ENCODE peak calls at places on chromosomes 2 and 18, in five cellular contexts. Z is CD8-positive, alpha-beta memory T cell; P is stomach; Q is brain microvascular endothelial cell; J is fibroblast of lung. K is an unnamed sample.

GRCh38 chr2:12044857-12045256 is 298.4 kb downstream of the LPIN1 start:
- DNase-seq in Q (no peak), P (no peak), Z (no peak), J (no peak), K (peak; percentile 4)

GRCh38 chr2:36403675-36404230 is 48.2 kb downstream of the CRIM1 start:
- DNase-seq in Q (peak; percentile 91), J (peak; percentile 94), P (no peak), Z (no peak), K (peak; percentile 9)

GRCh38 chr2:226548706-226549105 is 250.9 kb downstream of the IRS1 start:
- DNase-seq in P (no peak), Z (no peak), J (peak; percentile 58), Q (no peak), K (no peak)

GRCh38 chr2:173037245-173038106 is 38.2 kb upstream of the MAP3K20 start:
- DNase-seq in J (peak; percentile 17), Z (no peak), Q (no peak), P (no peak), K (no peak)

GRCh38 chr2:189937691-189938090 is 124.8 kb downstream of the MSTN start:
- DNase-seq in Q (no peak), J (peak; percentile 19), P (no peak), Z (no peak), K (no peak)

GRCh38 chr2:240925576-240926515 is 19.7 kb downstream of the CROCC2 start:
- DNase-seq in P (peak; percentile 25), J (no peak), Z (no peak), Q (no peak), K (no peak)

GRCh38 chr2:67561411-67561965 is 164.4 kb downstream of the ETAA1 start:
- DNase-seq in J (peak; percentile 95), Z (no peak), Q (peak; percentile 74), P (peak; percentile 66), K (no peak)

GRCh38 chr2:11288431-11288830 is 56.0 kb downstream of the ROCK2 start:
- DNase-seq in Q (no peak), P (no peak), J (no peak), Z (no peak), K (no peak)

GRCh38 chr2:186771850-186772463 is 77.0 kb downstream of the ZSWIM2 start:
- DNase-seq in Q (no peak), P (no peak), J (no peak), Z (no peak), K (no peak)

GRCh38 chr2:151482310-151482709 is 72.6 kb downstream of the RIF1 start:
- DNase-seq in P (no peak), Z (no peak), Q (no peak), J (no peak), K (no peak)

GRCh38 chr2:14633451-14634211 is 1.1 kb downstream of the LRATD1 start:
- DNase-seq in Z (no peak), Q (no peak), P (no peak), J (no peak), K (no peak)

GRCh38 chr2:14632133-14632936 is at the start of gene LRATD1:
- DNase-seq in Q (peak; percentile 54), P (peak; percentile 94), Z (no peak), J (peak; percentile 86), K (no peak)

GRCh38 chr2:14633031-14633430 is 514 bp downstream of the LRATD1 start:
- DNase-seq in J (no peak), P (peak; percentile 30), Z (no peak), Q (no peak), K (no peak)

GRCh38 chr2:14634223-14634884 is 1.8 kb downstream of the LRATD1 start:
- DNase-seq in J (peak; percentile 76), Z (no peak), Q (peak; percentile 43), P (peak; percentile 93), K (no peak)

DNA sequence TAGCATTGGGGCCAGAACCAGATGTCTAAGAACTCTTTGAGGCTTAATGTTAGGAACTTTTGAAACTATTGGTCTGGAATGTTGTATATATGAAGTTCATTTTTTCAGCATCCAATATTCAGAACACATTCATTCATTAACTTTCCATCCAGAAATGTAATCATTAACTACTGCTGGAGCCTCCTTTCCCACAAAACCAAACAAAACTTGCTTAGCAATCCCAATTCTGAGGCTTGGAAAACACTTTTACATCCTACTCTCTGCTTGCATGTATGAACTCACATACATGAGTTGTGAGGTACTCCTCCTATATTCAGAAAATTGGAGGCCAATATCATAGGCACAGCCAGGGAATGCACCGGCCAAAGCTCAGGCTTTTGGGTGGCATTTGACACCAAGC is 841 bp upstream of the LRATD1 start:
- DNase-seq in P (no peak), Z (no peak), J (no peak), Q (no peak), K (no peak)
- H3K27me3 ChIP-seq in P (peaks cover 41% of the 10 kb centered on the region), Z (peaks cover 13% of the 10 kb centered on the region), J (peaks cover 20% of the 10 kb centered on the region), Q (peaks cover 27% of the 10 kb centered on the region), K (peaks cover 3% of the 10 kb centered on the region)

GRCh38 chr2:200306969-200307811 is 697 bp downstream of the SPATS2L start:
- DNase-seq in Z (peak; percentile 4), Q (no peak), P (peak; percentile 63), J (peak; percentile 43), K (peak; percentile 57)
- H3K4me3 ChIP-seq in Z (peak overlapping the region; percentile 45), Q (peak overlapping the region; percentile 82), P (peak overlapping the region; percentile 76), J (peak overlapping the region; percentile 48), K (peak overlapping the region; percentile 77)

GRCh38 chr2:43178602-43179542 is 47.5 kb downstream of the ZFP36L2 start:
- DNase-seq in Z (no peak), J (peak; percentile 78), Q (peak; percentile 73), P (peak; percentile 81), K (peak; percentile 46)

GRCh38 chr2:43180901-43181300 is 45.5 kb downstream of the ZFP36L2 start:
- DNase-seq in Q (no peak), J (no peak), P (no peak), Z (no peak), K (no peak)

GRCh38 chr2:43179947-43180346 is 46.5 kb downstream of the ZFP36L2 start:
- DNase-seq in J (no peak), Q (no peak), Z (no peak), P (no peak), K (no peak)

GRCh38 chr2:43176449-43176848 is 50.0 kb downstream of the ZFP36L2 start:
- DNase-seq in P (no peak), J (no peak), Z (no peak), Q (no peak), K (no peak)

GRCh38 chr2:43178055-43178598 is 48.3 kb downstream of the ZFP36L2 start:
- DNase-seq in Q (no peak), Z (no peak), J (no peak), P (no peak), K (no peak)
- H3K27ac ChIP-seq in Q (peak overlapping the region; percentile 8), Z (peak overlapping the region; percentile 79), J (no peak overlapping the region), P (peak overlapping the region; percentile 88), K (peak overlapping the region; percentile 62)

GRCh38 chr2:58865436-58865835 is 624.3 kb upstream of the FANCL start:
- DNase-seq in Q (no peak), J (no peak), Z (no peak), P (no peak), K (no peak)
- H3K27me3 ChIP-seq in Q (no peaks in the 10 kb centered on the region), J (no peaks in the 10 kb centered on the region), Z (no peaks in the 10 kb centered on the region), P (no peaks in the 10 kb centered on the region), K (no peaks in the 10 kb centered on the region)

DNA sequence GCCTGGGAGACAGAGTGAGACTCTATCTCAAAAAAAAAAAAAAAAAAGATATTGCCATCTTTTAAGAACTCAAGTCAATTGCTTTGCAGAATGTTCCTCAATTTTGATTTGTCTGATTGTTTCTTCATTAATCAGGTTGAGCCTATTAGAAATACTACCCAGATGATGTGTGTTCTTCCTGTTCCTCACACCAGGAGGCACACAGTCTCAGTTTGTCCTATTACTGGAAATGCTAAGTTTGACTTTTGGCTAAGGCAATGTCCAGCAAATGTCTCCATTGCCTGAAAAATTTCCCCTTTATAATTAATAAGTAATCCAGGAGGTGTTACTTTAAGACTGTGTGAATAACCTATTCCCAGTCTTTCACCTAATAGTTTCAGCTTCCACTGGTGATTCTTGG is 28.4 kb downstream of the BOLA3 start:
- DNase-seq in Z (no peak), Q (no peak), J (peak; percentile 13), P (no peak), K (no peak)
- H3K4me3 ChIP-seq in Z (peak overlapping the region; percentile 15), Q (no peak overlapping the region), J (no peak overlapping the region), P (no peak overlapping the region), K (peak overlapping the region; percentile 71)

GRCh38 chr18:44651918-44652317 is 28.8 kb upstream of the SETBP1 start:
- DNase-seq in Z (no peak), P (no peak), J (no peak), Q (no peak), K (no peak)

GRCh38 chr18:44654555-44654954 is 26.1 kb upstream of the SETBP1 start:
- DNase-seq in Q (peak; percentile 89), J (peak; percentile 93), P (no peak), Z (no peak), K (no peak)

GRCh38 chr18:44651453-44651852 is 29.2 kb upstream of the SETBP1 start:
- DNase-seq in Q (peak; percentile 89), J (peak; percentile 89), P (no peak), Z (no peak), K (no peak)

GRCh38 chr18:44655435-44655834 is 25.3 kb upstream of the SETBP1 start:
- DNase-seq in J (no peak), Q (no peak), P (no peak), Z (no peak), K (no peak)
- H3K27ac ChIP-seq in J (no peak overlapping the region), Q (no peak overlapping the region), P (no peak overlapping the region), Z (no peak overlapping the region), K (no peak overlapping the region)

GRCh38 chr2:104848526-104848925 is 5.4 kb upstream of the POU3F3 start:
- DNase-seq in Z (no peak), J (peak; percentile 51), P (no peak), Q (no peak), K (no peak)

GRCh38 chr2:104847821-104848160 is 6.1 kb upstream of the POU3F3 start:
- DNase-seq in Z (no peak), Q (no peak), P (no peak), J (no peak), K (no peak)

GRCh38 chr2:104845552-104845931 is 8.4 kb upstream of the POU3F3 start:
- DNase-seq in Q (no peak), Z (no peak), P (no peak), J (peak; percentile 51), K (no peak)

GRCh38 chr2:104846182-104846954 is 7.5 kb upstream of the POU3F3 start:
- DNase-seq in J (peak; percentile 43), Q (no peak), Z (no peak), P (no peak), K (no peak)

DNA sequence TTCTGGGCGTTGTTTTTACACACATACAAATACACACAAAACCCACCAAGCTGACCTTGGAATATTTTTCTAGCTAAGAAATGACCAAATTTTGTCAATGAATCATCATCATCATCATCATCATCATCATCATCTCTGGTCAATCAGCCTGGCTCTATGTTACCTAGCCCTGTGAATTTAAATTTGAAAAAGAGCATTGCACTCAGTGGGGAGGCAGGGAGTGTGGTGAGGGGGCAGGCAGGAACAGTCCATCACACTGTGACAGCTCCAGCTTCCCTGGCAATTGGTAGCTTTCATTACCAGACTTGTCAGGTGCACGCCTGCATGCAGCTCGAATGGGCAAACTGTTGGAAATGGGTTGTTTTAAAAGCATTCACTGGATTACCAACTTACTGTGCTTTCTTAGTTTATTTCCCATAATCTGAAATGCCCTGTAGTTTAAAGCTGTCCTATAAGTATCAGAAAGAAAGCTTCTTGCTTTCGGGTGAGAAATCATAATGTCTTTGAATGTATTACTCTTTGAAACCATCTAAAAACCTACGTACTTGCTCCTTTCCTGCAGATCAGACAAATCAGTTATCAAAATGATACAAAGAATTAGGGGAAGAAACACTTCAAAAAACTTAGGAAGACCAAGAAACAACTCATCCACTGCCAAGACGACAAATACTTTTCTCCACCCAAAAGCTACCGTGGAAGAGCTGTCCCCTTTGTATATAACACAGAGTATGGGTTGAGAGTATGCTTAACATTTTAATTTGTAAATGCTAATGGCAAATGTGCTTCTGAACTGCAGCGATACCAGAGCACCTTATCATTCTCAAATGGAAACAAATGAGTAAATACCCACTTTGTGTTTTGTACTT is 6.7 kb upstream of the POU3F3 start:
- DNase-seq in P (no peak), Z (no peak), J (peak; percentile 33), Q (no peak), K (no peak)
- H3K27me3 ChIP-seq in P (peaks cover 100% of the 10 kb centered on the region), Z (peaks cover 40% of the 10 kb centered on the region), J (peaks cover 43% of the 10 kb centered on the region), Q (peaks cover 90% of the 10 kb centered on the region), K (peaks cover 52% of the 10 kb centered on the region)

GRCh38 chr2:19355931-19356544 is 2.4 kb downstream of the OSR1 start:
- DNase-seq in Z (no peak), J (no peak), Q (no peak), P (no peak), K (no peak)
- H3K4me3 ChIP-seq in Z (no peak overlapping the region), J (peak overlapping the region; percentile 91), Q (peak overlapping the region; percentile 67), P (peak overlapping the region; percentile 73), K (no peak overlapping the region)

K was measured in CD4-positive, CD25-positive, alpha-beta regulatory T cell.